ENCODE peak calls at places on chromosomes 7 and 10, in five cellular contexts. Y, A, C, L and N are unnamed samples.

GRCh38 chr7:5526190-5527037 is 102.8 kb upstream of the TNRC18 start:
- DNase-seq in L (peak; percentile 83), Y (peak; percentile 62), C (no peak), A (peak; percentile 74), N (peak; percentile 41)

GRCh38 chr7:70659263-70659662 is 472.7 kb upstream of the GALNT17 start:
- DNase-seq in A (no peak), Y (no peak), L (peak; percentile 58), C (no peak), N (no peak)

GRCh38 chr10:109027534-109028185 is 895.7 kb downstream of the XPNPEP1 start:
- DNase-seq in L (no peak), C (no peak), Y (no peak), A (no peak), N (no peak)

GRCh38 chr10:79100761-79101160 is 32.0 kb downstream of the ZMIZ1 start:
- DNase-seq in L (no peak), A (no peak), C (no peak), Y (no peak), N (no peak)

GRCh38 chr10:26367771-26368170 is 70.4 kb upstream of the APBB1IP start:
- DNase-seq in Y (no peak), C (no peak), L (no peak), A (peak; percentile 32), N (no peak)

GRCh38 chr10:58465641-58466040 is 47.0 kb upstream of the BICC1 start:
- DNase-seq in C (no peak), A (peak; percentile 44), L (no peak), Y (no peak), N (no peak)

GRCh38 chr7:117859246-117859812 is 13.9 kb downstream of the CTTNBP2 start:
- DNase-seq in A (no peak), C (no peak), L (no peak), Y (no peak), N (no peak)

GRCh38 chr7:157561816-157562410 is 225.1 kb downstream of the DNAJB6 start:
- DNase-seq in A (no peak), C (no peak), L (peak; percentile 64), Y (no peak), N (no peak)

GRCh38 chr10:133354672-133355240 is 3.1 kb downstream of the FUOM start:
- DNase-seq in C (no peak), L (no peak), Y (no peak), A (no peak), N (no peak)

GRCh38 chr10:10589540-10589939 is 428.1 kb upstream of the CELF2 start:
- DNase-seq in L (no peak), Y (no peak), C (peak; percentile 21), A (peak; percentile 98), N (peak; percentile 71)

GRCh38 chr10:17562572-17562971 is 54.6 kb downstream of the HACD1 start:
- DNase-seq in L (no peak), Y (no peak), C (no peak), A (peak; percentile 97), N (no peak)

GRCh38 chr7:22413211-22413610 is 56.3 kb upstream of the RAPGEF5 start:
- DNase-seq in A (no peak), L (no peak), Y (no peak), C (no peak), N (no peak)

GRCh38 chr10:123996302-123996701 is 97.1 kb downstream of the CHST15 start:
- DNase-seq in C (no peak), A (no peak), Y (no peak), L (no peak), N (peak; percentile 37)
- H3K4me1 ChIP-seq in C (peaks cover 3% of the 10 kb centered on the region), A (no peaks in the 10 kb centered on the region), Y (no peaks in the 10 kb centered on the region), L (peaks cover 75% of the 10 kb centered on the region), N (peaks cover 27% of the 10 kb centered on the region)

GRCh38 chr7:152674860-152675760 is 831 bp downstream of the XRCC2 start:
- DNase-seq in A (peak; percentile 66), C (no peak), L (no peak), Y (no peak), N (no peak)

GRCh38 chr7:152669758-152670157 is 6.2 kb downstream of the XRCC2 start:
- DNase-seq in C (no peak), A (no peak), L (no peak), Y (no peak), N (no peak)

GRCh38 chr7:152675761-152676636 is at the start of gene XRCC2:
- DNase-seq in L (peak; percentile 97), C (peak; percentile 66), A (peak; percentile 94), Y (peak; percentile 93), N (peak; percentile 90)

GRCh38 chr7:152673902-152674301 is 2.0 kb downstream of the XRCC2 start:
- DNase-seq in Y (no peak), A (no peak), L (no peak), C (no peak), N (no peak)

GRCh38 chr7:152672626-152673025 is 3.3 kb downstream of the XRCC2 start:
- DNase-seq in A (no peak), C (no peak), L (no peak), Y (no peak), N (no peak)
- H3K36me3 ChIP-seq in A (no peaks in the 10 kb centered on the region), C (no peaks in the 10 kb centered on the region), L (no peaks in the 10 kb centered on the region), Y (no peaks in the 10 kb centered on the region), N (no peaks in the 10 kb centered on the region)

DNA sequence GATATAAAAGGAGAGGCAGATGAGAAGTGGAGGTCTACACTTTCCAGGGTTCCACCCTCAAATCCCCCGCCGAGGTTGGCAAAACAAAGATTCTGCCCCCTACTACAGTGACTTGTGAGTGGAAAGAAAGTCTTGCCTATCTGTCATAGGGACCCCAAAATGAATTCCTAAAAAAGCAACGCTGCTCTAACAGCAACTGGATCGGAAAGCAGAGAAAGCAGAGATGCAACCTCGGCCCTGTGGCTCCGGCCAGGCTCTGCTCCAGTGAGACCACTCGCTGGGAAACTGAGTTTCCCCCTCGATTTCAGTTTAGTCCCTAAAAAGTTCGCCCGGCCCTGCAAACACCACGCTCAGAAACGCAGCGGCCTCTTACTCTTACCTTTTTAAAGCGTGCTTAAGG is 297.9 kb upstream of the NFE2L3 start:
- DNase-seq in L (no peak), Y (no peak), C (no peak), A (no peak), N (no peak)
- H3K4me1 ChIP-seq in L (peaks cover 60% of the 10 kb centered on the region), Y (peaks cover 29% of the 10 kb centered on the region), C (peaks cover 24% of the 10 kb centered on the region), A (peaks cover 38% of the 10 kb centered on the region), N (peaks cover 36% of the 10 kb centered on the region)

DNA sequence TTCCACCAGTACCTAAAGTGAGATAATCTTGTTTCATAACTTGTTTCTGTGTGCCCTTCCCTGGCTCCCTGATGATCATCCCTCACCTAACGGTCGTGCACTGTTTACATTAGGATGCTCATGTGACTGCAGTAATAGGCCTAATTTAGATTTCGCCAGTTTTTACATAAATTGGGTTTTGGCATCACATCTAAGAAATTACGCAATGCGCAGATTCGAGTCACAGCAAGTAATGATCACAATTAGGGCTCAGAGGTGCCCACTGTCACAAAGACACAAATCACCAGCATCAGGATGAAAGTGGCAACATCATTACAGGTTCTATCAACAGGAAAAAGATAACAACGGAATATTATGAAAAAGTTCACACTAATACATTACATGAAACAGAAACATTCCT is 94.7 kb downstream of the LARP4B start:
- DNase-seq in Y (no peak), L (no peak), C (no peak), A (no peak), N (no peak)
- H3K36me3 ChIP-seq in Y (no peaks in the 10 kb centered on the region), L (no peaks in the 10 kb centered on the region), C (peaks cover 10% of the 10 kb centered on the region), A (peaks cover 30% of the 10 kb centered on the region), N (peaks cover 52% of the 10 kb centered on the region)